ENCODE peak calls at places on chromosomes 12 and 14, in eight cellular contexts. E is stimulated activated CD4-positive, alpha-beta T cell treated with anti-CD3 and anti-CD28 coated beads, Interleukin-12 subunit alpha, Interleukin-12 subunit beta, amount 100 ng/mL, for 48 hours; L is amniotic stem cell; Q is activated naive CD4-positive, alpha-beta T cell; O is hypothalamus; K is hepatocyte; P is NCI-H1436; S is Calu3. G is an unnamed sample.

GRCh38 chr14:103563089-103563620 is 395 bp downstream of the COA8 start:
- DNase-seq in P (no peak), K (no peak), Q (no peak), E (no peak), L (no peak), O (no peak), S (no peak), G (no peak)

GRCh38 chr14:54173782-54174181 is 217.2 kb upstream of the BMP4 start:
- DNase-seq in S (no peak), Q (no peak), P (no peak), E (no peak), O (no peak), K (peak; percentile 7), L (no peak), G (peak; percentile 27)

GRCh38 chr14:34931206-34931605 is 51.6 kb upstream of the SRP54 start:
- DNase-seq in P (no peak), L (no peak), O (no peak), E (peak; percentile 21), S (peak; percentile 24), K (no peak), Q (no peak), G (no peak)

GRCh38 chr14:51879170-51879569 is 18.8 kb downstream of the GNG2 start:
- DNase-seq in L (no peak), Q (no peak), E (no peak), P (no peak), K (no peak), S (no peak), O (no peak), G (no peak)

GRCh38 chr14:75310295-75311059 is 31.8 kb downstream of the FOS start:
- DNase-seq in S (peak; percentile 74), E (no peak), P (peak; percentile 69), L (peak; percentile 42), Q (no peak), O (peak; percentile 83), K (peak; percentile 87), G (no peak)

GRCh38 chr14:103872492-103873113 is 25.2 kb upstream of the PPP1R13B start:
- DNase-seq in O (no peak), E (no peak), Q (no peak), K (no peak), P (no peak), L (no peak), S (no peak), G (no peak)

GRCh38 chr12:73514672-73515071 is 1023.0 kb upstream of the ATXN7L3B start:
- DNase-seq in L (no peak), E (no peak), O (no peak), Q (no peak), K (no peak), P (no peak), S (no peak), G (no peak)

GRCh38 chr14:81729622-81730021 is 196.0 kb upstream of the SEL1L start:
- DNase-seq in E (no peak), P (no peak), L (no peak), S (no peak), Q (no peak), K (no peak), O (no peak), G (no peak)

GRCh38 chr14:37594916-37595808 is at the start of the genes FOXA1 and TTC6:
- DNase-seq in L (no peak), E (no peak), S (peak; percentile 81), P (peak; percentile 89), O (no peak), K (peak; percentile 80), Q (no peak), G (no peak)

GRCh38 chr14:24921903-24922302 is 128.0 kb downstream of the STXBP6 start:
- DNase-seq in E (no peak), K (no peak), L (no peak), Q (no peak), S (no peak), P (no peak), O (no peak), G (no peak)

GRCh38 chr12:98355322-98355721 is 160.1 kb upstream of the TMPO start:
- DNase-seq in K (no peak), L (no peak), E (no peak), Q (no peak), P (no peak), O (no peak), S (no peak), G (no peak)

GRCh38 chr12:85138833-85139232 is 102.7 kb downstream of the LRRIQ1 start:
- DNase-seq in P (no peak), E (no peak), K (no peak), O (no peak), Q (no peak), S (no peak), L (no peak), G (no peak)

GRCh38 chr12:88553941-88554658 is 26.2 kb downstream of the KITLG start:
- DNase-seq in P (peak; percentile 78), Q (no peak), O (no peak), K (no peak), E (no peak), S (peak; percentile 34), L (no peak), G (peak; percentile 69)

GRCh38 chr12:131007031-131007793 is 53.5 kb downstream of the ADGRD1 start:
- DNase-seq in O (peak; percentile 37), P (no peak), Q (no peak), K (peak; percentile 81), L (no peak), S (no peak), E (no peak), G (no peak)

GRCh38 chr14:67331368-67332125 is 28.1 kb downstream of the ATP6V1D start:
- DNase-seq in O (no peak), Q (no peak), P (no peak), L (no peak), S (no peak), K (no peak), E (no peak), G (no peak)

GRCh38 chr12:47207829-47208248 is 128.1 kb upstream of the AMIGO2 start:
- DNase-seq in S (no peak), O (no peak), K (no peak), E (no peak), L (no peak), Q (no peak), P (no peak), G (no peak)

GRCh38 chr12:113277511-113277910 is 56.2 kb downstream of the TPCN1 start:
- DNase-seq in K (no peak), E (no peak), O (no peak), L (no peak), Q (no peak), S (no peak), P (no peak), G (no peak)

GRCh38 chr12:1619599-1619998 is 9.4 kb upstream of the WNT5B start:
- DNase-seq in L (no peak), E (no peak), Q (no peak), O (no peak), K (no peak), P (no peak), S (no peak), G (no peak)

GRCh38 chr14:22494486-22495135 is 94.4 kb downstream of the DAD1 start:
- DNase-seq in O (no peak), L (no peak), P (no peak), S (no peak), Q (no peak), K (no peak), E (no peak), G (no peak)